ENCODE peak calls at places on chromosome 17, in nine cellular contexts. One of them, this sample, is unnamed.

GRCh38 chr17:39867891-39868553 is at the start of gene ZPBP2:
- DNase-seq in SHP77: no peak
- DNase-seq in amniotic epithelial cell: no peak
- DNase-seq in NCI-H82: no peak
- DNase-seq in PC-9: no peak
- DNase-seq in AG09319: no peak
- DNase-seq in effector CD4-positive, alpha-beta T cell: no peak
- DNase-seq in CD4-positive, alpha-beta memory T cell: no peak
- DNase-seq in mucosa of gallbladder: no peak
- DNase-seq in this sample: no peak

GRCh38 chr17:43823350-43824084 is 9.4 kb downstream of the MPP3 start:
- DNase-seq in effector CD4-positive, alpha-beta T cell: no peak
- DNase-seq in NCI-H82: peak
- DNase-seq in AG09319: no peak
- DNase-seq in CD4-positive, alpha-beta memory T cell: no peak
- DNase-seq in mucosa of gallbladder: peak
- DNase-seq in PC-9: no peak
- DNase-seq in amniotic epithelial cell: no peak
- DNase-seq in SHP77: no peak
- DNase-seq in this sample: peak

GRCh38 chr17:42198897-42199296 is 4.6 kb upstream of the GHDC start:
- DNase-seq in NCI-H82: no peak
- DNase-seq in SHP77: no peak
- DNase-seq in PC-9: no peak
- DNase-seq in amniotic epithelial cell: no peak
- DNase-seq in mucosa of gallbladder: no peak
- DNase-seq in effector CD4-positive, alpha-beta T cell: no peak
- DNase-seq in CD4-positive, alpha-beta memory T cell: no peak
- DNase-seq in AG09319: no peak
- DNase-seq in this sample: no peak

GRCh38 chr17:7886227-7887037 is 2.2 kb upstream of the CHD3 start:
- DNase-seq in AG09319: no peak
- DNase-seq in SHP77: peak
- DNase-seq in amniotic epithelial cell: no peak
- DNase-seq in mucosa of gallbladder: no peak
- DNase-seq in CD4-positive, alpha-beta memory T cell: peak
- DNase-seq in PC-9: peak
- DNase-seq in effector CD4-positive, alpha-beta T cell: peak
- DNase-seq in NCI-H82: peak
- DNase-seq in this sample: peak

GRCh38 chr17:7929158-7930029 is at the start of gene KCNAB3:
- DNase-seq in NCI-H82: peak
- DNase-seq in AG09319: peak
- DNase-seq in PC-9: no peak
- DNase-seq in mucosa of gallbladder: peak
- DNase-seq in SHP77: no peak
- DNase-seq in effector CD4-positive, alpha-beta T cell: peak
- DNase-seq in amniotic epithelial cell: peak
- DNase-seq in CD4-positive, alpha-beta memory T cell: peak
- DNase-seq in this sample: peak

GRCh38 chr17:8012996-8013640 is 10.7 kb downstream of the GUCY2D start:
- DNase-seq in mucosa of gallbladder: no peak
- DNase-seq in NCI-H82: no peak
- DNase-seq in CD4-positive, alpha-beta memory T cell: no peak
- DNase-seq in effector CD4-positive, alpha-beta T cell: no peak
- DNase-seq in amniotic epithelial cell: no peak
- DNase-seq in SHP77: no peak
- DNase-seq in AG09319: no peak
- DNase-seq in PC-9: no peak
- DNase-seq in this sample: no peak

GRCh38 chr17:62109378-62109902 is 44.4 kb upstream of the MED13 start:
- DNase-seq in amniotic epithelial cell: peak
- DNase-seq in AG09319: peak
- DNase-seq in SHP77: peak
- DNase-seq in effector CD4-positive, alpha-beta T cell: peak
- DNase-seq in PC-9: peak
- DNase-seq in mucosa of gallbladder: peak
- DNase-seq in NCI-H82: peak
- DNase-seq in CD4-positive, alpha-beta memory T cell: peak
- DNase-seq in this sample: peak

GRCh38 chr17:80979547-80980378 is 11.9 kb upstream of the CHMP6 start:
- DNase-seq in mucosa of gallbladder: no peak
- DNase-seq in NCI-H82: no peak
- DNase-seq in AG09319: no peak
- DNase-seq in PC-9: no peak
- DNase-seq in CD4-positive, alpha-beta memory T cell: no peak
- DNase-seq in effector CD4-positive, alpha-beta T cell: no peak
- DNase-seq in amniotic epithelial cell: no peak
- DNase-seq in SHP77: no peak
- DNase-seq in this sample: no peak

GRCh38 chr17:56833023-56833811 is 503 bp downstream of the C17orf67 start:
- DNase-seq in SHP77: no peak
- DNase-seq in mucosa of gallbladder: peak
- DNase-seq in amniotic epithelial cell: peak
- DNase-seq in CD4-positive, alpha-beta memory T cell: peak
- DNase-seq in PC-9: no peak
- DNase-seq in NCI-H82: peak
- DNase-seq in AG09319: no peak
- DNase-seq in effector CD4-positive, alpha-beta T cell: peak
- DNase-seq in this sample: peak

GRCh38 chr17:31631759-31632158 is 227.3 kb downstream of the COPRS start:
- DNase-seq in PC-9: no peak
- DNase-seq in CD4-positive, alpha-beta memory T cell: no peak
- DNase-seq in NCI-H82: no peak
- DNase-seq in mucosa of gallbladder: no peak
- DNase-seq in effector CD4-positive, alpha-beta T cell: no peak
- DNase-seq in SHP77: no peak
- DNase-seq in AG09319: no peak
- DNase-seq in amniotic epithelial cell: no peak
- DNase-seq in this sample: no peak

GRCh38 chr17:40348562-40349476 is 15.7 kb downstream of the GJD3 start:
- DNase-seq in amniotic epithelial cell: no peak
- DNase-seq in mucosa of gallbladder: peak
- DNase-seq in effector CD4-positive, alpha-beta T cell: no peak
- DNase-seq in PC-9: no peak
- DNase-seq in CD4-positive, alpha-beta memory T cell: no peak
- DNase-seq in AG09319: no peak
- DNase-seq in SHP77: no peak
- DNase-seq in NCI-H82: no peak
- DNase-seq in this sample: peak

GRCh38 chr17:61729690-61730268 is 133.5 kb downstream of the BRIP1 start:
- DNase-seq in AG09319: no peak
- DNase-seq in amniotic epithelial cell: no peak
- DNase-seq in mucosa of gallbladder: no peak
- DNase-seq in NCI-H82: no peak
- DNase-seq in PC-9: no peak
- DNase-seq in CD4-positive, alpha-beta memory T cell: no peak
- DNase-seq in effector CD4-positive, alpha-beta T cell: no peak
- DNase-seq in SHP77: no peak
- DNase-seq in this sample: peak

GRCh38 chr17:72397687-72398086 is 276.9 kb downstream of the SOX9 start:
- DNase-seq in amniotic epithelial cell: peak
- DNase-seq in mucosa of gallbladder: no peak
- DNase-seq in NCI-H82: no peak
- DNase-seq in SHP77: no peak
- DNase-seq in AG09319: no peak
- DNase-seq in effector CD4-positive, alpha-beta T cell: no peak
- DNase-seq in CD4-positive, alpha-beta memory T cell: no peak
- DNase-seq in PC-9: no peak
- DNase-seq in this sample: no peak

GRCh38 chr17:45101883-45102811 is 30.2 kb downstream of the PLCD3 start:
- DNase-seq in mucosa of gallbladder: no peak
- DNase-seq in PC-9: peak
- DNase-seq in effector CD4-positive, alpha-beta T cell: no peak
- DNase-seq in AG09319: no peak
- DNase-seq in NCI-H82: no peak
- DNase-seq in SHP77: no peak
- DNase-seq in amniotic epithelial cell: peak
- DNase-seq in CD4-positive, alpha-beta memory T cell: no peak
- DNase-seq in this sample: no peak

GRCh38 chr17:78979780-78980623 is at the start of gene LGALS3BP:
- DNase-seq in effector CD4-positive, alpha-beta T cell: no peak
- DNase-seq in NCI-H82: no peak
- DNase-seq in CD4-positive, alpha-beta memory T cell: peak
- DNase-seq in mucosa of gallbladder: peak
- DNase-seq in AG09319: peak
- DNase-seq in SHP77: peak
- DNase-seq in PC-9: peak
- DNase-seq in amniotic epithelial cell: peak
- DNase-seq in this sample: peak

GRCh38 chr17:18916816-18917496 is 35.0 kb upstream of the SLC5A10 start:
- DNase-seq in mucosa of gallbladder: no peak
- DNase-seq in PC-9: no peak
- DNase-seq in SHP77: no peak
- DNase-seq in CD4-positive, alpha-beta memory T cell: no peak
- DNase-seq in AG09319: peak
- DNase-seq in NCI-H82: no peak
- DNase-seq in amniotic epithelial cell: no peak
- DNase-seq in effector CD4-positive, alpha-beta T cell: no peak
- DNase-seq in this sample: no peak

GRCh38 chr17:79918581-79919163 is 79.4 kb upstream of the CBX4 start:
- DNase-seq in NCI-H82: no peak
- DNase-seq in SHP77: no peak
- DNase-seq in effector CD4-positive, alpha-beta T cell: no peak
- DNase-seq in AG09319: no peak
- DNase-seq in mucosa of gallbladder: no peak
- DNase-seq in amniotic epithelial cell: no peak
- DNase-seq in CD4-positive, alpha-beta memory T cell: no peak
- DNase-seq in PC-9: no peak
- DNase-seq in this sample: no peak

GRCh38 chr17:18129041-18129502 is 20.5 kb downstream of the MYO15A start:
- DNase-seq in SHP77: peak
- DNase-seq in AG09319: no peak
- DNase-seq in mucosa of gallbladder: peak
- DNase-seq in effector CD4-positive, alpha-beta T cell: no peak
- DNase-seq in PC-9: peak
- DNase-seq in NCI-H82: no peak
- DNase-seq in CD4-positive, alpha-beta memory T cell: no peak
- DNase-seq in amniotic epithelial cell: peak
- DNase-seq in this sample: peak

GRCh38 chr17:67610061-67610460 is 107.7 kb upstream of the NOL11 start:
- DNase-seq in PC-9: no peak
- DNase-seq in SHP77: no peak
- DNase-seq in mucosa of gallbladder: no peak
- DNase-seq in CD4-positive, alpha-beta memory T cell: no peak
- DNase-seq in AG09319: no peak
- DNase-seq in amniotic epithelial cell: no peak
- DNase-seq in NCI-H82: no peak
- DNase-seq in effector CD4-positive, alpha-beta T cell: no peak
- DNase-seq in this sample: no peak

GRCh38 chr17:49434821-49435581 is 20.3 kb upstream of the PHB1 start:
- DNase-seq in NCI-H82: peak
- DNase-seq in SHP77: peak
- DNase-seq in mucosa of gallbladder: peak
- DNase-seq in AG09319: peak
- DNase-seq in PC-9: peak
- DNase-seq in effector CD4-positive, alpha-beta T cell: no peak
- DNase-seq in amniotic epithelial cell: peak
- DNase-seq in CD4-positive, alpha-beta memory T cell: peak
- DNase-seq in this sample: peak

GRCh38 chr17:9612016-9612415 is 33.3 kb upstream of the USP43 start:
- DNase-seq in PC-9: no peak
- DNase-seq in mucosa of gallbladder: no peak
- DNase-seq in SHP77: no peak
- DNase-seq in NCI-H82: no peak
- DNase-seq in AG09319: no peak
- DNase-seq in effector CD4-positive, alpha-beta T cell: no peak
- DNase-seq in CD4-positive, alpha-beta memory T cell: no peak
- DNase-seq in amniotic epithelial cell: no peak
- DNase-seq in this sample: no peak

GRCh38 chr17:39791296-39791992 is 53.7 kb downstream of the GRB7 start:
- DNase-seq in mucosa of gallbladder: no peak
- DNase-seq in SHP77: no peak
- DNase-seq in CD4-positive, alpha-beta memory T cell: peak
- DNase-seq in AG09319: no peak
- DNase-seq in NCI-H82: no peak
- DNase-seq in effector CD4-positive, alpha-beta T cell: peak
- DNase-seq in amniotic epithelial cell: no peak
- DNase-seq in PC-9: no peak
- DNase-seq in this sample: peak

GRCh38 chr17:7912927-7913524 is 3.1 kb downstream of the RNF227 start:
- DNase-seq in CD4-positive, alpha-beta memory T cell: peak
- DNase-seq in effector CD4-positive, alpha-beta T cell: peak
- DNase-seq in PC-9: peak
- DNase-seq in mucosa of gallbladder: peak
- DNase-seq in amniotic epithelial cell: peak
- DNase-seq in NCI-H82: peak
- DNase-seq in AG09319: peak
- DNase-seq in SHP77: peak
- DNase-seq in this sample: peak

GRCh38 chr17:68906638-68907037 is 48.6 kb downstream of the ABCA8 start:
- DNase-seq in effector CD4-positive, alpha-beta T cell: no peak
- DNase-seq in SHP77: no peak
- DNase-seq in amniotic epithelial cell: peak
- DNase-seq in mucosa of gallbladder: no peak
- DNase-seq in CD4-positive, alpha-beta memory T cell: no peak
- DNase-seq in AG09319: no peak
- DNase-seq in PC-9: no peak
- DNase-seq in NCI-H82: peak
- DNase-seq in this sample: peak